ENCODE peak calls at places on chromosomes 13 and 19, in nine cellular contexts. A is GM23338, R is HCT116, M is A549, O is Panc1, C is K562, P is SK-N-SH, Z is HepG2, K is GM12878. S is an unnamed sample.

GRCh38 chr19:42295831-42296525 is 6.0 kb upstream of the PRR19 start:
- DNase-seq in A (peak; percentile 91), R (peak; percentile 61), M (peak; percentile 93), O (no peak), C (peak; percentile 78), P (peak; percentile 88), Z (peak; percentile 74), K (peak; percentile 41), S (peak; percentile 73)

GRCh38 chr13:101453784-101454201 is 1.3 kb downstream of the ITGBL1 start:
- DNase-seq in A (peak; percentile 69), R (no peak), M (no peak), O (no peak), C (no peak), P (peak; percentile 72), Z (no peak), K (no peak), S (no peak)

GRCh38 chr19:4350111-4350510 is 6.7 kb downstream of the MPND start:
- DNase-seq in A (no peak), R (no peak), M (no peak), O (no peak), C (no peak), P (no peak), Z (no peak), K (no peak), S (no peak)

GRCh38 chr13:22451345-22451744 is 729.4 kb upstream of the SGCG start:
- DNase-seq in A (peak; percentile 29), R (no peak), M (no peak), O (no peak), C (no peak), P (no peak), Z (peak; percentile 3), K (no peak), S (no peak)

GRCh38 chr19:5090780-5091575 is 122.1 kb downstream of the KDM4B start:
- DNase-seq in A (no peak), R (no peak), M (no peak), O (no peak), C (peak; percentile 88), P (peak; percentile 91), Z (no peak), K (no peak), S (no peak)

GRCh38 chr19:52464798-52465470 is 11.6 kb downstream of the ZNF578 start:
- DNase-seq in A (peak; percentile 94), R (peak; percentile 2), M (peak; percentile 8), O (no peak), C (peak; percentile 57), P (no peak), Z (peak; percentile 24), K (no peak), S (no peak)

GRCh38 chr13:112910016-112910415 is 59.0 kb upstream of the MCF2L start:
- DNase-seq in A (no peak), R (no peak), M (no peak), O (no peak), C (no peak), P (no peak), Z (no peak), K (no peak), S (no peak)

GRCh38 chr13:43269037-43269476 is 245.7 kb downstream of the DNAJC15 start:
- DNase-seq in A (no peak), R (no peak), M (peak; percentile 34), O (peak; percentile 81), C (no peak), P (no peak), Z (peak; percentile 72), K (no peak), S (no peak)

GRCh38 chr13:105709181-105709580 is 826.3 kb downstream of the EFNB2 start:
- DNase-seq in A (no peak), R (no peak), M (no peak), O (no peak), C (no peak), P (no peak), Z (no peak), K (no peak), S (no peak)

GRCh38 chr13:39490136-39490535 is 112.9 kb downstream of the LHFPL6 start:
- DNase-seq in A (peak; percentile 96), R (no peak), M (no peak), O (no peak), C (no peak), P (no peak), Z (no peak), K (no peak), S (no peak)

DNA sequence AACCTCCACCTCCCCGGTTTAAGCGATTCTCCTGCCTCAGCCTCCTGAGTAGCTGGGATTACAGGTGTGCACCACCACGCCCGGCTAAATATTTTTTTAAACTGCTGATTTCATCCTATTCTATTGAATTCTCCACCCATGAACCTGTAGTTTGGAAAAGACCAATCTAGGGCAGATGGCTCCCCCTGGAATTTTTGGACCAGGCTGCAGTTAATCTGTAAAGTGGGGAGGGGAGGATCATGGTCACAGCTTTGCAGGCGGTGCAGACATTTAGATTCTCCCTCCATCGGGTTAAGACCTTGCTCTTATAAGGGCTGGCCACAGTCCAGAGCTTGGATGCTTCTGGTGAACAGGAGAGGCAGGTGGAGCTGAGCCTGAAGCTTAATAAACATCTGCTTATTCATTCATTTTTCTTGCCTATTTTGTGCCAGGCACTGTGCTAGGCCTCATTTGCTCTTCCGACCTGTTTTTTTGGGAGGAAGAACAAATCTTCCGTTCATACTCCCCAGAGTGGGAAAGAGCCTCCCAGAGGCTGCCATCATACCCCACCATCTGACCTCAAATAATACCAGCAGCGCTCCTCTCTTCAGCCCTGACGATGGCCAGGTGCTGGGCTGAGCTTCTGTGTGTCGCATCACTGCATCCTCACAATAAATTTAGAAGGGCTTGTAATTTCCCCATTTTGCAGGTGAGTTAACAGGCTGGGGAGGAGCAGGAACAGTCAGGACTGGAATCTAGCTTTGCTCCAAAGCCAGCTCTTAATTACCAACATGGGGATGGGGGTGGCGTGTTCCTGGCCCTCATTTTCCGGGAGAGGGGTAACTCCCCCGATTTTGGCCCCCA is 902 bp upstream of the CCDC106 start:
- DNase-seq in A (no peak), R (no peak), M (no peak), O (no peak), C (no peak), P (peak; percentile 23), Z (no peak), K (no peak), S (no peak)
- H3K4me3 ChIP-seq in A (peak overlapping the region; percentile 65), R (no peak overlapping the region), M (peak overlapping the region; percentile 84), O (peak overlapping the region; percentile 70), C (peak overlapping the region; percentile 68), P (peak overlapping the region; percentile 82), Z (peak overlapping the region; percentile 96), K (peak overlapping the region; percentile 99), S (peak overlapping the region; percentile 77)

GRCh38 chr19:1266818-1267440 is 2.2 kb upstream of the CIRBP start:
- DNase-seq in A (peak; percentile 73), R (no peak), M (peak; percentile 36), O (no peak), C (peak; percentile 41), P (peak; percentile 85), Z (no peak), K (no peak), S (peak; percentile 35)

GRCh38 chr19:1269065-1269477 is at the start of gene CIRBP:
- DNase-seq in A (peak; percentile 100), R (peak; percentile 97), M (peak; percentile 81), O (no peak), C (peak; percentile 86), P (peak; percentile 97), Z (peak; percentile 96), K (peak; percentile 86), S (peak; percentile 100)

GRCh38 chr19:1269478-1270167 is 491 bp downstream of the CIRBP start:
- DNase-seq in A (peak; percentile 81), R (no peak), M (peak; percentile 64), O (no peak), C (peak; percentile 78), P (peak; percentile 92), Z (peak; percentile 66), K (no peak), S (no peak)

GRCh38 chr19:1267441-1268391 is 1.4 kb upstream of the CIRBP start:
- DNase-seq in A (no peak), R (no peak), M (no peak), O (no peak), C (no peak), P (no peak), Z (no peak), K (no peak), S (peak; percentile 41)

DNA sequence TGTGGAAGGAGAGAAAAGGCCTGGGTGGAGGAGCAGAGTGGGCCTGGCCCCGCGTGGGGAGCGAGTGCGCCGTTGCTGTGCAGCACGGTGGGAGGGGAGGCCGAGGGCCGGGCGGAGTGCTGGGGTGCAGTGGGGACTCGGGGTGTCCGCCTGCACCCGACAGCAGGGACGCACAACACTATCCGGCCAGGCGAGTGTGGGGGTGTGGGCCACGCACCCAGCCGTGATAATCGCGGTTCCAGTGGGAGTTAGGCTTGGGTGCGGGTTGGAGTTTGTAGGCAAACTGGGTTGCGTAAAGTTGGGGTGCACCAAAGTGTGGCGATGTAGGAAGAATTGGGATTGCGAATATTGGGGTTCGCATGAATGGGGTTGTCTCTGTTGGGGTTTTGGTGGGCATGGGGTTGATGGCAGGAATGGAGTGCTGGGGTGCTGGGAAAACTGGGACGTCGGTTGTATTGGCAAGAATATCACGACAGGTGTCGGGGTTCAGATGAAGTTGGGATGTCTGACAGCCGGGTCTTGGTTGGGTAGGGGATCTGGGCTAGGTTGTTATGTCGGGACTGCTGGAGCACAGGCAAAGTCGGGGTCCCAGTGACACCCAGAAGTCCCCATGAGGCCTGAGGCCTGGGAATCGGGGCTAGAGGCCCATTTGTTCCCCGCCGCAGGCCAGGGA is 604 bp upstream of the CIRBP start:
- DNase-seq in A (no peak), R (no peak), M (no peak), O (no peak), C (no peak), P (no peak), Z (no peak), K (no peak), S (no peak)
- TF ChIP-seq REST in A (no peak), R (no peak), M (no peak), O (no peak), C (no peak), P (no peak), Z (no peak), K (no peak), S (no peak)

DNA sequence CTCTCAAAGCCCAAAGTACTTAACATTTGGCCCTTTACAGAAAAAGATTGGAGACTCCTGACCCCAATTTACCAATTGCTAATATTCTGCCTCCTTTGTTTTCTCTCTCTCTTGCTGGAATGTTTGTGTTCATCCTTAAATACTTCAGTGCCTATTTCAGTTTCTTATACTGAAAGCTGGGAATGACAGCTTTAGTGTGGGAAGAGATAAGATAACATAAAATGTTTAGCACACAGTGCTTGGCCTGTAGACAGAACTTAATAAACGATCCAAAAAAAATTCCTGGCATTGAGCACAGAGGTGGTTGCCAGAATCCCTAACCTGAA is 3.0 kb upstream of the PLEKHF1 start:
- DNase-seq in A (no peak), R (no peak), M (no peak), O (no peak), C (no peak), P (no peak), Z (no peak), K (no peak), S (no peak)
- H3K4me3 ChIP-seq in A (no peak overlapping the region), R (no peak overlapping the region), M (no peak overlapping the region), O (peak overlapping the region; percentile 3), C (no peak overlapping the region), P (no peak overlapping the region), Z (no peak overlapping the region), K (no peak overlapping the region), S (no peak overlapping the region)

DNA sequence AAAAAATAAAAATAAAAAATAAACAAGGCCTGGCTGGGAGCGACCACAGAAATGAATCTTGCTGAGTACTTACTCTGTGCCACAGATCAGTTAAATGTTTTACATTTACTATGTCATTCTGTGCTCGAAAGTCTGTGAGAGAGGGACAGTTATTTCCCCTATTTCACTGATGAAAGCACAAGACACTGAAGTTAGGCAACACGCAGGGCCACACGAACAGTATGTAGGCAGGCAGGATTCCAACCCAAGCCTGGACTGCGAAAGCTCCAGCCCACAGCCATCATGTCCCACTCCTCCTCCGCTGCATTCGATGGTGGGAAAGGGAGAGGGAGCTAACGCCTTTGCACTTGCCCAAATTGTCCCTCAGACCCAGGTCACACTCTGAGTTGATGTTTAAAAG is 34.2 kb downstream of the RUBCNL start:
- DNase-seq in A (no peak), R (no peak), M (no peak), O (no peak), C (no peak), P (no peak), Z (no peak), K (no peak), S (no peak)
- TF ChIP-seq REST in A (no peak), R (no peak), M (no peak), O (no peak), C (no peak), P (no peak), Z (no peak), K (no peak), S (no peak)